ENCODE peak calls at places on chromosomes 7 and 10, in four cellular contexts. K is ovary; J is NCI-H2171; P is stimulated activated CD8-positive, alpha-beta memory T cell treated with anti-CD3 and anti-CD28 coated beads, Interleukin-15, amount 100 ng/mL, for 1 hour. S is an unnamed sample.

GRCh38 chr7:25659841-25660240 is 431.6 kb upstream of the NPVF start:
- DNase-seq in K (no peak), J (no peak), P (no peak), S (peak; percentile 42)

GRCh38 chr10:103661198-103661950 is 167.9 kb downstream of the NEURL1 start:
- DNase-seq in K (peak; percentile 93), J (peak; percentile 67), P (no peak), S (no peak)

GRCh38 chr7:5526190-5527037 is 102.8 kb upstream of the TNRC18 start:
- DNase-seq in K (peak; percentile 34), J (no peak), P (no peak), S (no peak)

GRCh38 chr7:19203686-19204085 is 58.5 kb upstream of the FERD3L start:
- DNase-seq in K (no peak), J (no peak), P (no peak), S (no peak)

GRCh38 chr7:8637322-8637721 is 203.9 kb downstream of the NXPH1 start:
- DNase-seq in K (no peak), J (no peak), P (no peak), S (no peak)

GRCh38 chr10:89201345-89202032 is 5.6 kb downstream of the CH25H start:
- DNase-seq in K (no peak), J (no peak), P (no peak), S (no peak)

GRCh38 chr7:4951903-4952636 is 6.9 kb downstream of the MMD2 start:
- DNase-seq in K (no peak), J (no peak), P (no peak), S (no peak)

GRCh38 chr10:29554660-29555059 is 80.1 kb downstream of the SVIL start:
- DNase-seq in K (no peak), J (no peak), P (no peak), S (no peak)

GRCh38 chr7:106916689-106917088 is 51.6 kb downstream of the PIK3CG start:
- DNase-seq in K (no peak), J (no peak), P (no peak), S (no peak)

GRCh38 chr7:158386355-158386618 is 201.3 kb downstream of the PTPRN2 start:
- DNase-seq in K (no peak), J (no peak), P (no peak), S (no peak)

GRCh38 chr7:98556288-98556687 is 60.8 kb upstream of the NPTX2 start:
- DNase-seq in K (no peak), J (peak; percentile 81), P (no peak), S (no peak)

GRCh38 chr7:17016402-17017010 is 134.7 kb upstream of the AGR3 start:
- DNase-seq in K (no peak), J (no peak), P (no peak), S (no peak)

GRCh38 chr10:131858118-131858515 is 42.7 kb upstream of the PPP2R2D start:
- DNase-seq in K (no peak), J (no peak), P (no peak), S (no peak)

GRCh38 chr10:60896033-60896432 is 48.0 kb downstream of the RHOBTB1 start:
- DNase-seq in K (no peak), J (no peak), P (no peak), S (no peak)

GRCh38 chr7:116843373-116843772 is 19.0 kb upstream of the CAPZA2 start:
- DNase-seq in K (no peak), J (no peak), P (no peak), S (no peak)

GRCh38 chr10:50431118-50431517 is 179.8 kb upstream of the ASAH2 start:
- DNase-seq in K (no peak), J (no peak), P (no peak), S (no peak)